ENCODE peak calls at places on chromosomes 7 and 10, in six cellular contexts. P is CD4-positive, CD25-positive, alpha-beta regulatory T cell; Q is suprapubic skin; V is spleen; M is heart right ventricle; I is fibroblast of lung. N is an unnamed sample. For H3K9me3 and H3K36me3, the result is how much of the 10 kb centered on the place peaks cover.

GRCh38 chr7:15829689-15830088 is 143.2 kb upstream of the MEOX2 start:
- DNase-seq in Q (peak), V (no peak), M (no peak), P (no peak), I (no peak), N (no peak)

GRCh38 chr7:73904219-73905136 is 43.5 kb downstream of the TMEM270 start:
- DNase-seq in Q (peak), I (peak), M (no peak), V (peak), P (no peak), N (no peak)

GRCh38 chr10:64379898-64380297 is 858.7 kb downstream of the REEP3 start:
- DNase-seq in Q (no peak), P (no peak), V (no peak), I (no peak), M (no peak), N (no peak)

GRCh38 chr7:954330-955238 is at the start of gene ADAP1:
- DNase-seq in V (peak), P (no peak), I (peak), Q (peak), M (peak), N (no peak)

GRCh38 chr7:140364819-140365218 is 33.5 kb downstream of the SLC37A3 start:
- DNase-seq in V (no peak), M (no peak), I (no peak), P (no peak), Q (no peak), N (no peak)

GRCh38 chr7:74141705-74142104 is 32.5 kb upstream of the EIF4H start:
- DNase-seq in V (no peak), I (no peak), M (no peak), P (no peak), Q (no peak), N (no peak)

GRCh38 chr7:25272265-25272664 is 44.0 kb upstream of the NPVF start:
- DNase-seq in Q (no peak), V (no peak), M (no peak), P (no peak), I (no peak), N (no peak)

GRCh38 chr10:103241262-103242011 is 4.2 kb upstream of the RPEL1 start:
- DNase-seq in P (no peak), V (no peak), M (no peak), I (peak), Q (peak), N (no peak)

GRCh38 chr10:124007102-124007772 is 86.2 kb downstream of the CHST15 start:
- DNase-seq in Q (peak), V (peak), P (no peak), M (no peak), I (no peak), N (no peak)

GRCh38 chr10:4246881-4247358 is 461.9 kb upstream of the KLF6 start:
- DNase-seq in M (no peak), P (no peak), V (no peak), I (peak), Q (no peak), N (no peak)

DNA sequence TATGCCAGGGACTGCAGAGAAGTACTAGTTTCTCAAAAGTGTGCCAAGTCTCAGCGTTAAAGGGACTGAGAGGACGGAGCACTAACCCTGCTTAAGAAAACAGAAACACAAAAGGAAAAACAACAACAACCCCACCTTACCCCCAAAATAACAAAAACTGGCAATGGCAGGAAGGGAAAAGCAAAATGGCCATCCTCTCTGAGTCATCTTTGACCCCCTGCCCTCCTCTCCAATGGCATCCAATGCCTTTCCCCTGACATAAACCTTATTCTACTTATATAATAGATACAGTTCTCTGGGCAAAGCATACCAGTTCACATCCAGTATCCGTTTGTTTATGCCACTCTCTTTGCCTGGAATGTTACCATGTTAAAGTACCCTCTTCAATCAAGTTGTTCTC is 1.6 kb downstream of the POLR1F start:
- DNase-seq in M (no peak), V (no peak), I (peak), Q (no peak), P (no peak), N (no peak)
- H3K4me3 ChIP-seq in M (no peak), V (peak), I (peak), Q (no peak), P (peak), N (peak)

DNA sequence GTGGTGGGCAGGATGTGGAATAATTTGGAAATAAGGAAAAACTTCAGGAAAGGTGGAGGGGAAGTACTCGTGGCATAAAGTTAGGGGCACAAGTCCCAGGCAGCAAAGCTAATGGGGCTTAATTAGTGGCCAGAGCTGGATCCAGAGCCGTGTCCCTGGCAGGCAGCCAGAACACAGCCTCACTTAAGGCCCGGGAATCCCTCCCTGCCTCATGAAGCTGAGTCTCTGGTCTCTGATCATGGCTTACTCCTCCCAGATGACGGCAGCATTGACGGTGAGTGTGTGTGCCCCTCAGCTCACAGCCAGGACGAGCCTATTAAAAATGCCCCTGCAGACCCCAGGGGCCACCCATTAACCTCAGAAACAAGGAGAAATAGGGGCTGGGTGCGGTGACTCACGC is 48.2 kb upstream of the NPTX2 start:
- DNase-seq in M (peak), I (no peak), P (no peak), Q (no peak), V (no peak), N (no peak)
- H3K9me3 ChIP-seq in M (under half), I (under half), P (under half), Q (under half), V (under half), N (under half)

GRCh38 chr7:138559448-138559847 is 99.4 kb downstream of the TRIM24 start:
- DNase-seq in P (no peak), M (no peak), V (no peak), I (no peak), Q (no peak), N (no peak)

GRCh38 chr7:138565451-138566114 is 105.5 kb downstream of the TRIM24 start:
- DNase-seq in I (peak), V (no peak), Q (no peak), M (no peak), P (no peak), N (no peak)

GRCh38 chr7:138564365-138564764 is 104.3 kb downstream of the TRIM24 start:
- DNase-seq in M (no peak), Q (no peak), V (no peak), I (peak), P (no peak), N (no peak)

GRCh38 chr7:138565071-138565450 is 105.0 kb downstream of the TRIM24 start:
- DNase-seq in Q (no peak), M (no peak), P (no peak), I (no peak), V (no peak), N (no peak)

DNA sequence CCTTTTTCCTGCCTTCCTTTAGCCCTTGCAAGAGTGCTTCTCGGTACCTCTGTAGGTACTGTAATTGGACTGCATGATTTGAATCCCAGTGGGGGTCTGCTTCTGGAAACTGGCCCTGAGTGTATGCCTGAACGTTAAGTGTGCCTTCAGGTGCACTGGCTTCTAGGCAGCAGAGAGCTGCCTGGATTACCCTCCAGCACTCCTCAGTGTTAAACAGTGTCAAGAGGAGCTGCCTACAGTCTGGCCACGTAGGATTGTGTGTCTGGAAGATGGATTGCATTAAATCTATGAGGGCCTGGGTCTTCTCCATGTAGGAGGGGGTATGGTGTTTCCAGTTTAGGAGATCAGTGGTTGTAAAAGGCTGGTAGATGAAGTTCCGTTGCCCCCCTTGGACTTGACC is 103.7 kb downstream of the TRIM24 start:
- DNase-seq in V (no peak), M (no peak), P (no peak), I (no peak), Q (no peak), N (no peak)
- H3K36me3 ChIP-seq in V (half or more), M (half or more), P (half or more), I (under half), Q (half or more), N (half or more)

DNA sequence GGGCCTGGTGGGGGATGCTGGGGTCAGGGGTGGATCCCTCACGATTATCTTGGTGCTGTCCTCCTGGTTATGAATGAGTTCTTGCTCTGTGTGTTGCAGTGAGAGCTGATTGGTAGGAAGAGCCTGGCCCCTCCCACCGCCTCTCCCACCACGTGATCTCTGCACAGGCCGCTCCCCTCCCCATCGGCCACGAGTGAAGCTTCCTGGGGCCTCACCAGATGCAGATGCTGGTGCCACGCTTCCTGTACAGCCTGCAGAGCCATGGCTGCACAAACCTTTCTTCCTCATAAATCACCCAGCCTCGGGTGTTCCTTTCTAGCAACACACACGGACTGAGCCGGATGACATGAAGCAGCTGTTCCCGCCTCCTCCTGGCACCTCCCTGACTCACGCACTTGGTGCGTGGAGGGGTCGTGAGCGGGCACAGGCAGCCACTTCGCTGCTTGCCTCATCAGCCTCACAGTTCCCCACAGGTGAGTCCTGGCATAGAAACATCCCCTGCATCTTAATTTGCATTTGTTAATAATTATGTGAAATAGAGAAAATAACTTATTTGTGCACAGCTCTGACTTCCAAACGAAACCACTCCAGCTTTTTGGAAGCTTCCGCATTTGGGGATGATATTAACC is 210.8 kb downstream of the ADARB2 start:
- DNase-seq in P (no peak), V (no peak), M (no peak), I (no peak), Q (peak), N (no peak)
- H3K4me3 ChIP-seq in P (no peak), V (no peak), M (no peak), I (no peak), Q (peak), N (no peak)

GRCh38 chr7:157775021-157775559 is 438.3 kb downstream of the DNAJB6 start:
- DNase-seq in V (peak), M (no peak), Q (no peak), I (no peak), P (no peak), N (no peak)
- H3K9me3 ChIP-seq in V (under half), M (under half), Q (under half), I (under half), P (under half), N (under half)

GRCh38 chr7:99551329-99551728 is 585 bp downstream of the FAM200A start:
- DNase-seq in Q (no peak), M (no peak), V (no peak), P (no peak), I (peak), N (no peak)
- H3K36me3 ChIP-seq in Q (under half), M (under half), V (under half), P (under half), I (under half), N (under half)